ENCODE peak calls at places on chromosomes 7 and 10, in six cellular contexts. F is left ventricle myocardium inferior; V is BJ; O is tibial nerve; S is C1 segment of cervical spinal cord; Z is stimulated activated CD8-positive, alpha-beta memory T cell treated with anti-CD3 and anti-CD28 coated beads, Interleukin-15, amount 100 ng/mL, for 24 hours. E is an unnamed sample.
A peak's percentile ranks its signal among the peaks of the same experiment; 100 is the strongest.

GRCh38 chr7:148722340-148723165 is 23.9 kb downstream of the CUL1 start:
- DNase-seq in F (peak; percentile 27), Z (no peak), O (no peak), V (no peak), S (no peak), E (no peak)

GRCh38 chr7:74334026-74334425 is 44.8 kb downstream of the CLIP2 start:
- DNase-seq in Z (no peak), O (no peak), V (no peak), F (no peak), S (no peak), E (no peak)

GRCh38 chr10:15369642-15370211 is 1.4 kb downstream of the FAM171A1 start:
- DNase-seq in O (no peak), V (no peak), S (no peak), Z (no peak), F (peak; percentile 26), E (no peak)

GRCh38 chr10:91604936-91605534 is 27.8 kb downstream of the PPP1R3C start:
- DNase-seq in O (no peak), Z (no peak), V (no peak), S (no peak), F (no peak), E (no peak)

GRCh38 chr10:10499839-10500238 is 517.8 kb upstream of the CELF2 start:
- DNase-seq in O (no peak), S (no peak), F (no peak), Z (no peak), V (no peak), E (no peak)

GRCh38 chr10:60962946-60963345 is 19.0 kb upstream of the RHOBTB1 start:
- DNase-seq in F (no peak), V (no peak), O (no peak), S (no peak), Z (no peak), E (no peak)

GRCh38 chr10:105473170-105473569 is 832.1 kb downstream of the SORCS3 start:
- DNase-seq in O (no peak), S (no peak), F (no peak), V (no peak), Z (no peak), E (no peak)

GRCh38 chr7:158828343-158829020 is 827 bp downstream of the ESYT2 start:
- DNase-seq in S (no peak), Z (no peak), O (no peak), F (peak; percentile 59), V (no peak), E (peak; percentile 32)

GRCh38 chr7:155360495-155361362 is 63.1 kb downstream of the INSIG1 start:
- DNase-seq in S (no peak), Z (no peak), O (no peak), V (no peak), F (no peak), E (no peak)

GRCh38 chr10:77441541-77442175 is 195.9 kb downstream of the KCNMA1 start:
- DNase-seq in O (no peak), F (no peak), Z (no peak), S (no peak), V (no peak), E (no peak)

E was measured in stimulated activated naive CD8-positive, alpha-beta T cell treated with anti-CD3 and anti-CD28 coated beads, Interleukin-15, amount 100 ng/mL, for 72 hours.